ENCODE peak calls at places on chromosomes 13 and 19, in five cellular contexts. One of them, this sample, is unnamed.
A peak's percentile ranks its signal among the peaks of the same experiment; 100 is the strongest.

GRCh38 chr13:46170687-46171086 is 11.3 kb downstream of the LCP1 start:
- DNase-seq in ascending aorta: no peak
- DNase-seq in upper lobe of right lung: no peak
- DNase-seq in tibial nerve: no peak
- DNase-seq in CD4-positive, alpha-beta T cell: no peak
- DNase-seq in this sample: no peak

GRCh38 chr19:17953316-17953801 is 13.5 kb upstream of the KCNN1 start:
- DNase-seq in ascending aorta: no peak
- DNase-seq in upper lobe of right lung: no peak
- DNase-seq in tibial nerve: no peak
- DNase-seq in CD4-positive, alpha-beta T cell: no peak
- DNase-seq in this sample: no peak

GRCh38 chr19:3275583-3276340 is 51.3 kb downstream of the CELF5 start:
- DNase-seq in ascending aorta: no peak
- DNase-seq in upper lobe of right lung: peak; percentile 90
- DNase-seq in tibial nerve: no peak
- DNase-seq in CD4-positive, alpha-beta T cell: peak; percentile 93
- DNase-seq in this sample: peak; percentile 74

GRCh38 chr13:40666905-40667621 is 622 bp upstream of the FOXO1 start:
- DNase-seq in ascending aorta: no peak
- DNase-seq in upper lobe of right lung: peak; percentile 89
- DNase-seq in tibial nerve: peak; percentile 24
- DNase-seq in CD4-positive, alpha-beta T cell: peak; percentile 13
- DNase-seq in this sample: peak; percentile 31

GRCh38 chr19:19642506-19643157 is 825 bp downstream of the GMIP start:
- DNase-seq in ascending aorta: no peak
- DNase-seq in upper lobe of right lung: no peak
- DNase-seq in tibial nerve: no peak
- DNase-seq in CD4-positive, alpha-beta T cell: no peak
- DNase-seq in this sample: peak; percentile 30

GRCh38 chr13:30681489-30682242 is 53.7 kb upstream of the ALOX5AP start:
- DNase-seq in ascending aorta: no peak
- DNase-seq in upper lobe of right lung: no peak
- DNase-seq in tibial nerve: no peak
- DNase-seq in CD4-positive, alpha-beta T cell: no peak
- DNase-seq in this sample: no peak

GRCh38 chr19:10299545-10300458 is 9.8 kb downstream of the ZGLP1 start:
- DNase-seq in ascending aorta: no peak
- DNase-seq in upper lobe of right lung: no peak
- DNase-seq in tibial nerve: no peak
- DNase-seq in CD4-positive, alpha-beta T cell: no peak
- DNase-seq in this sample: no peak

GRCh38 chr13:95882121-95882520 is 171.1 kb downstream of the UGGT2 start:
- DNase-seq in ascending aorta: no peak
- DNase-seq in upper lobe of right lung: no peak
- DNase-seq in tibial nerve: no peak
- DNase-seq in CD4-positive, alpha-beta T cell: no peak
- DNase-seq in this sample: no peak

GRCh38 chr19:55641376-55642152 is 762 bp downstream of the ZNF580 start:
- DNase-seq in ascending aorta: no peak
- DNase-seq in upper lobe of right lung: no peak
- DNase-seq in tibial nerve: no peak
- DNase-seq in CD4-positive, alpha-beta T cell: no peak
- DNase-seq in this sample: no peak

GRCh38 chr13:46647514-46648065 is 94.6 kb downstream of the LRCH1 start:
- DNase-seq in ascending aorta: no peak
- DNase-seq in upper lobe of right lung: no peak
- DNase-seq in tibial nerve: no peak
- DNase-seq in CD4-positive, alpha-beta T cell: no peak
- DNase-seq in this sample: no peak

GRCh38 chr13:75049936-75050335 is 432.0 kb downstream of the TBC1D4 start:
- DNase-seq in ascending aorta: no peak
- DNase-seq in upper lobe of right lung: no peak
- DNase-seq in tibial nerve: no peak
- DNase-seq in CD4-positive, alpha-beta T cell: no peak
- DNase-seq in this sample: no peak

GRCh38 chr13:53141336-53141735 is 112.7 kb downstream of the OLFM4 start:
- DNase-seq in ascending aorta: no peak
- DNase-seq in upper lobe of right lung: no peak
- DNase-seq in tibial nerve: no peak
- DNase-seq in CD4-positive, alpha-beta T cell: no peak
- DNase-seq in this sample: no peak

GRCh38 chr19:28504139-28504538 is 708.8 kb downstream of the UQCRFS1 start:
- DNase-seq in ascending aorta: no peak
- DNase-seq in upper lobe of right lung: no peak
- DNase-seq in tibial nerve: no peak
- DNase-seq in CD4-positive, alpha-beta T cell: no peak
- DNase-seq in this sample: no peak

GRCh38 chr19:4538601-4538954 is 1.3 kb downstream of the LRG1 start:
- DNase-seq in ascending aorta: no peak
- DNase-seq in upper lobe of right lung: no peak
- DNase-seq in tibial nerve: no peak
- DNase-seq in CD4-positive, alpha-beta T cell: no peak
- DNase-seq in this sample: no peak

GRCh38 chr13:42847891-42848663 is 66.7 kb downstream of the FAM216B start:
- DNase-seq in ascending aorta: no peak
- DNase-seq in upper lobe of right lung: no peak
- DNase-seq in tibial nerve: no peak
- DNase-seq in CD4-positive, alpha-beta T cell: no peak
- DNase-seq in this sample: no peak

GRCh38 chr13:74132768-74133656 is 1.2 kb downstream of the KLF12 start:
- DNase-seq in ascending aorta: no peak
- DNase-seq in upper lobe of right lung: peak; percentile 64
- DNase-seq in tibial nerve: no peak
- DNase-seq in CD4-positive, alpha-beta T cell: peak; percentile 34
- DNase-seq in this sample: peak; percentile 47

GRCh38 chr19:1827566-1828278 is 15.6 kb upstream of the ATP8B3 start:
- DNase-seq in ascending aorta: no peak
- DNase-seq in upper lobe of right lung: no peak
- DNase-seq in tibial nerve: no peak
- DNase-seq in CD4-positive, alpha-beta T cell: no peak
- DNase-seq in this sample: no peak

GRCh38 chr13:52371736-52372247 is 34.2 kb downstream of the THSD1 start:
- DNase-seq in ascending aorta: no peak
- DNase-seq in upper lobe of right lung: no peak
- DNase-seq in tibial nerve: no peak
- DNase-seq in CD4-positive, alpha-beta T cell: no peak
- DNase-seq in this sample: no peak

GRCh38 chr19:41264581-41265375 is 606 bp downstream of the HNRNPUL1 start:
- DNase-seq in ascending aorta: no peak
- DNase-seq in upper lobe of right lung: peak; percentile 84
- DNase-seq in tibial nerve: no peak
- DNase-seq in CD4-positive, alpha-beta T cell: peak; percentile 40
- DNase-seq in this sample: no peak

GRCh38 chr13:43783820-43784219 is 3.0 kb downstream of the ENOX1 start:
- DNase-seq in ascending aorta: no peak
- DNase-seq in upper lobe of right lung: no peak
- DNase-seq in tibial nerve: no peak
- DNase-seq in CD4-positive, alpha-beta T cell: no peak
- DNase-seq in this sample: no peak

GRCh38 chr19:11018743-11019142 is 57.9 kb downstream of the SMARCA4 start:
- DNase-seq in ascending aorta: no peak
- DNase-seq in upper lobe of right lung: no peak
- DNase-seq in tibial nerve: no peak
- DNase-seq in CD4-positive, alpha-beta T cell: no peak
- DNase-seq in this sample: no peak

DNA sequence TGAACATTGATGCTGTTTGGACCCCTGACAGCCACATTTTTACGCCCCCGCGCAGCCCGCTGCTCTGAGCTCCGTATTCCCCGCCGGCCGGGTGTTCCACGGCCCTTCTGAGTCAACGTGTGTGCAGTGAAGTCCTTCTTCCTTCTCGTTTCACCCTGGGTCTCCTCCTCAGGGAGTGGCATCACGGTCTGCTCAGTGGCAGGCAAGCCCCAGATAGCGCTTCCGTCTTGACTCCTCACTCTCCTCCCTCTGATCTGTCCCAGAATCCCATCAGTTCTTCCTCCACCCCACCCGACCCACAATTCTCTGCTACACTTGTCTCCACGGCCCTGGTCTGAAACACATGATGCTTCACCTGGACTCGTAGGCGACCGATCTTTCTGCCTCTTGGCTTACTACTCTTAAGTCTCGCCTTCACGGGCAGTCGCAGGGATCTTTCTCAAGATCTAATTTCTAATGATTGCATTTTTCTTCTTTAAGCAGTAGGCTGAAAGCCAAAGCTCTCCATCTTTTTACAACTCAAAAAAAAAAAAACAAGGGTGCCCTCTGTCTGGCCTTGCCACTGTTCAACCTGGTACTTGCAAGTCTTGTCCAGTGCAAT is 33.9 kb downstream of the CCNE1 start:
- DNase-seq in ascending aorta: no peak
- DNase-seq in upper lobe of right lung: peak; percentile 67
- DNase-seq in tibial nerve: no peak
- DNase-seq in CD4-positive, alpha-beta T cell: no peak
- DNase-seq in this sample: peak; percentile 28
- TF ChIP-seq CTCF in ascending aorta: no peak
- TF ChIP-seq CTCF in upper lobe of right lung: no peak
- TF ChIP-seq CTCF in tibial nerve: no peak
- TF ChIP-seq CTCF in CD4-positive, alpha-beta T cell: no peak
- TF ChIP-seq CTCF in this sample: no peak

DNA sequence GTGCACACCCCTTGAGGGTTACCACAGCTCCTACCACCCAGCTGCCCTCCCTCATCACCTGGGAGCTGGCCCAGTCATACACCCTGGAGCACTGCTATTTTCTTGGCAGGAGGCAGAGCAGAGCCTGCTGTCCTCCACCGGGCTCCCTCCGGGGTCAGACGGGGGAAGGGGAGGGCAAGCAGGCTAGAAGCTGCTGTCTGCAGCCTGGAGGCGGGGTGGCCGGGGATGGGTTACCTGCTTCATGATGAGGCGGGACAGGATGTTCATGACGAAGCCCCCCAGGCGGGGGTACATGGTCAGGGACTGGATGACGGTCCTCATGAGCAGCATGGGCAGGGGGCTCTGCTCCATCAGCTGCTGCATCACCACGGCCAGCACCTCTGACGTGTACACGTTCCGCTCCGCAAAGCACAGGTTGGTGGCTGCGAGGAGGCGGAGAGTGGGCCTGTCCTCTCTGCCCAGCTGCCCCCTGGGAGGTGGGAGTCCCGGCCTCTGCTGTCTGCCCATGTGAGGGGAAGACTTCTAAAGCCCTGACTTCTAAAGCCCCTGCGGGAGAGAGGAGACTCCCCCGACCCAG is 2.7 kb upstream of the RSPH6A start:
- DNase-seq in ascending aorta: no peak
- DNase-seq in upper lobe of right lung: no peak
- DNase-seq in tibial nerve: no peak
- DNase-seq in CD4-positive, alpha-beta T cell: no peak
- DNase-seq in this sample: no peak
- TF ChIP-seq CTCF in ascending aorta: no peak
- TF ChIP-seq CTCF in upper lobe of right lung: no peak
- TF ChIP-seq CTCF in tibial nerve: no peak
- TF ChIP-seq CTCF in CD4-positive, alpha-beta T cell: no peak
- TF ChIP-seq CTCF in this sample: no peak

GRCh38 chr13:87998081-87998480 is 326.9 kb downstream of the SLITRK5 start:
- DNase-seq in ascending aorta: no peak
- DNase-seq in upper lobe of right lung: no peak
- DNase-seq in tibial nerve: no peak
- DNase-seq in CD4-positive, alpha-beta T cell: no peak
- DNase-seq in this sample: no peak

GRCh38 chr13:88000787-88001186 is 329.6 kb downstream of the SLITRK5 start:
- DNase-seq in ascending aorta: no peak
- DNase-seq in upper lobe of right lung: no peak
- DNase-seq in tibial nerve: no peak
- DNase-seq in CD4-positive, alpha-beta T cell: no peak
- DNase-seq in this sample: no peak

GRCh38 chr13:87999141-87999765 is 328.1 kb downstream of the SLITRK5 start:
- DNase-seq in ascending aorta: no peak
- DNase-seq in upper lobe of right lung: no peak
- DNase-seq in tibial nerve: no peak
- DNase-seq in CD4-positive, alpha-beta T cell: no peak
- DNase-seq in this sample: no peak

GRCh38 chr13:87999791-88000190 is 328.6 kb downstream of the SLITRK5 start:
- DNase-seq in ascending aorta: no peak
- DNase-seq in upper lobe of right lung: no peak
- DNase-seq in tibial nerve: no peak
- DNase-seq in CD4-positive, alpha-beta T cell: no peak
- DNase-seq in this sample: no peak

DNA sequence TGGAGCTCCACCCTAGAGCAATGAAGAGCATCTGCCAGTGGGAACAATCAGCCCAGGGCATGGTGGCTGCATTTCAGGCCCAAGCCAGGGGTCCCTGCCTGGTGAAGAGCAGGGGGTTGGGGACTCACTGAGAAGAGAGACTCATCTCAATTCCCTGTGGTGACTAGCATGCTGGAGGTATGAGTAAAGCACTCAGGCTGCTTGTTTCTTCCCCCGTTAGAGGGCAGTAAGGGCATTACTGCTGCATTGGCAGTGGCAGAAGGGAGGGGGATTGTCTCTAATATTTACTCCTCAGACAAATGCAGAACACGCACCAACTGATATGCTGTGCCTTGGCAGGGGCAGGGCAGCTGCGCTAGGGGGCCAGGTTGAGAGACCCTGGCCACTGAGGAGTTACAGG is 329.1 kb downstream of the SLITRK5 start:
- DNase-seq in ascending aorta: no peak
- DNase-seq in upper lobe of right lung: no peak
- DNase-seq in tibial nerve: no peak
- DNase-seq in CD4-positive, alpha-beta T cell: no peak
- DNase-seq in this sample: no peak
- TF ChIP-seq CTCF in ascending aorta: no peak
- TF ChIP-seq CTCF in upper lobe of right lung: no peak
- TF ChIP-seq CTCF in tibial nerve: no peak
- TF ChIP-seq CTCF in CD4-positive, alpha-beta T cell: no peak
- TF ChIP-seq CTCF in this sample: no peak

GRCh38 chr13:31947105-31947504 is 84.5 kb upstream of the FRY start:
- DNase-seq in ascending aorta: no peak
- DNase-seq in upper lobe of right lung: no peak
- DNase-seq in tibial nerve: no peak
- DNase-seq in CD4-positive, alpha-beta T cell: no peak
- DNase-seq in this sample: no peak
- TF ChIP-seq CTCF in ascending aorta: no peak
- TF ChIP-seq CTCF in upper lobe of right lung: no peak
- TF ChIP-seq CTCF in tibial nerve: no peak
- TF ChIP-seq CTCF in CD4-positive, alpha-beta T cell: no peak
- TF ChIP-seq CTCF in this sample: no peak

GRCh38 chr13:102212729-102213128 is 189.1 kb downstream of the FGF14 start:
- DNase-seq in ascending aorta: no peak
- DNase-seq in upper lobe of right lung: no peak
- DNase-seq in tibial nerve: no peak
- DNase-seq in CD4-positive, alpha-beta T cell: no peak
- DNase-seq in this sample: no peak

GRCh38 chr13:102220681-102221228 is 181.1 kb downstream of the FGF14 start:
- DNase-seq in ascending aorta: no peak
- DNase-seq in upper lobe of right lung: no peak
- DNase-seq in tibial nerve: no peak
- DNase-seq in CD4-positive, alpha-beta T cell: no peak
- DNase-seq in this sample: no peak

DNA sequence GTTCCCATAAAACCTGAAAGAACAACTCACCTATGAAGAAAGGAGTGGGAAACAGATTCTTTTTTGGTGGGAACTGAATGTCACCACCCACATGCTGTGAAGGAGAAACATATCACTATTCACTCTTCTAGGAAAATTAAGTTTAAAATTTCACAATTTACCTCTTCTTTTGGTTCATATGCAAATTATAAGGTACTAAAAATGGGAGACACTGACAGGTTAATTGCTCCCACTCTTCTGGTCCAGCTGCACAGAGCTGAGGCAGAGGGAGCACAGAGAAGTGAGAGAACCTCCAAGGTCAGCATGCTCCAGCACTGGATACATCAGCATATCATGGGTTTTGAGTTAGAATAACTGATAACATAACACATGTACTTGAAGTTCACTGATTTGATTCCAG is 186.9 kb downstream of the FGF14 start:
- DNase-seq in ascending aorta: no peak
- DNase-seq in upper lobe of right lung: no peak
- DNase-seq in tibial nerve: no peak
- DNase-seq in CD4-positive, alpha-beta T cell: no peak
- DNase-seq in this sample: no peak
- TF ChIP-seq CTCF in ascending aorta: no peak
- TF ChIP-seq CTCF in upper lobe of right lung: no peak
- TF ChIP-seq CTCF in tibial nerve: no peak
- TF ChIP-seq CTCF in CD4-positive, alpha-beta T cell: no peak
- TF ChIP-seq CTCF in this sample: no peak

This sample was measured in natural killer cell.